ENCODE peak calls at places on chromosomes 4 and X, in ten cellular contexts. P, O, L, Y, X, N, G, T, E and W are unnamed samples.

GRCh38 chr4:81747242-81747930 is 275.7 kb upstream of the RASGEF1B start:
- DNase-seq in Y (no peak), E (no peak), X (no peak), O (no peak), L (no peak), P (no peak), N (no peak), T (no peak), G (no peak), W (no peak)

GRCh38 chr4:176198316-176198903 is 3.0 kb upstream of the SPATA4 start:
- DNase-seq in Y (no peak), G (no peak), X (no peak), T (no peak), L (no peak), E (peak), O (no peak), P (no peak), N (no peak), W (no peak)

GRCh38 chr4:96472103-96472867 is 632.4 kb downstream of the PDHA2 start:
- DNase-seq in P (no peak), N (no peak), O (no peak), T (no peak), L (no peak), Y (no peak), X (no peak), E (no peak), G (no peak), W (no peak)

GRCh38 chrX:140432328-140433025 is 72.4 kb downstream of the SOX3 start:
- DNase-seq in L (no peak), N (no peak), E (no peak), P (no peak), G (no peak), T (peak), Y (no peak), X (no peak), O (peak), W (no peak)

GRCh38 chr4:141131738-141132688 is 1.3 kb downstream of the RNF150 start:
- DNase-seq in O (peak), N (peak), L (no peak), T (peak), E (no peak), P (peak), X (no peak), Y (peak), G (peak), W (no peak)

GRCh38 chr4:124060261-124060918 is 652.1 kb downstream of the ANKRD50 start:
- DNase-seq in L (no peak), O (peak), X (no peak), E (no peak), T (peak), G (no peak), P (no peak), Y (no peak), N (no peak), W (peak)

GRCh38 chr4:42390622-42391355 is 6.5 kb upstream of the SHISA3 start:
- DNase-seq in O (no peak), T (no peak), P (no peak), Y (no peak), E (no peak), X (no peak), N (no peak), G (no peak), L (no peak), W (no peak)

GRCh38 chr4:74522251-74522991 is 77.5 kb downstream of the AREG start:
- DNase-seq in G (no peak), X (no peak), P (no peak), E (no peak), Y (no peak), L (no peak), N (no peak), T (peak), O (no peak), W (no peak)

GRCh38 chr4:173878701-173879100 is 348.7 kb upstream of the HAND2 start:
- DNase-seq in T (peak), E (no peak), P (no peak), O (no peak), N (no peak), X (no peak), G (no peak), L (no peak), Y (no peak), W (no peak)

GRCh38 chr4:37936889-37937498 is 23.2 kb upstream of the PTTG2 start:
- DNase-seq in T (no peak), X (no peak), G (no peak), Y (no peak), P (no peak), L (no peak), N (no peak), O (peak), E (no peak), W (peak)

GRCh38 chrX:109740076-109740809 is 7.2 kb upstream of the ACSL4 start:
- DNase-seq in O (no peak), G (no peak), E (no peak), N (no peak), Y (no peak), P (no peak), X (no peak), T (peak), L (no peak), W (no peak)

GRCh38 chrX:42567268-42567667 is 210.7 kb downstream of the PPP1R2C start:
- DNase-seq in N (no peak), O (no peak), G (no peak), L (no peak), X (no peak), Y (no peak), T (peak), P (no peak), E (no peak), W (no peak)

GRCh38 chr4:91681544-91681943 is 622.2 kb upstream of the GRID2 start:
- DNase-seq in Y (no peak), N (no peak), L (no peak), X (no peak), G (no peak), T (no peak), E (no peak), P (no peak), O (no peak), W (no peak)

GRCh38 chr4:54231419-54232150 is 2.5 kb downstream of the PDGFRA start:
- DNase-seq in O (no peak), E (no peak), T (peak), N (peak), Y (peak), G (peak), X (peak), P (peak), L (no peak), W (no peak)

GRCh38 chr4:168645933-168646768 is 149.3 kb downstream of the PALLD start:
- DNase-seq in E (no peak), L (no peak), G (no peak), Y (no peak), O (no peak), T (no peak), N (no peak), P (no peak), X (peak), W (no peak)

GRCh38 chrX:106481341-106481740 is 130.4 kb upstream of the RADX start:
- DNase-seq in G (peak), X (peak), E (peak), L (no peak), Y (peak), N (peak), O (peak), T (peak), P (peak), W (no peak)

GRCh38 chr4:124863039-124863545 is 150.6 kb upstream of the ANKRD50 start:
- DNase-seq in N (no peak), P (no peak), G (no peak), Y (no peak), X (no peak), E (no peak), T (no peak), L (no peak), O (no peak), W (no peak)

GRCh38 chr4:156949373-156949814 is 22.2 kb downstream of the PDGFC start:
- DNase-seq in N (no peak), O (no peak), T (peak), E (no peak), P (no peak), X (no peak), Y (no peak), L (no peak), G (no peak), W (no peak)

GRCh38 chr4:113499696-113500095 is 261.8 kb downstream of the CAMK2D start:
- DNase-seq in O (no peak), Y (no peak), N (peak), T (peak), E (no peak), L (no peak), P (no peak), X (no peak), G (no peak), W (no peak)

GRCh38 chrX:79081895-79082512 is 62.5 kb upstream of the GPR174 start:
- DNase-seq in P (no peak), E (peak), N (peak), X (peak), Y (no peak), T (peak), O (no peak), G (peak), L (no peak), W (no peak)

GRCh38 chr4:142656178-142656577 is 189.9 kb downstream of the INPP4B start:
- DNase-seq in T (peak), E (no peak), P (no peak), Y (peak), L (no peak), O (no peak), X (peak), G (no peak), N (no peak), W (no peak)

GRCh38 chr4:21848001-21848400 is 100.6 kb downstream of the KCNIP4 start:
- DNase-seq in X (no peak), N (no peak), L (no peak), T (no peak), E (no peak), O (no peak), Y (no peak), P (no peak), G (no peak), W (no peak)

GRCh38 chrX:48665991-48666390 is 17.6 kb upstream of the WAS start:
- DNase-seq in N (peak), Y (no peak), G (no peak), O (no peak), X (no peak), T (peak), E (no peak), P (no peak), L (no peak), W (no peak)

GRCh38 chrX:48999030-48999429 is 3.0 kb downstream of the GRIPAP1 start:
- DNase-seq in O (no peak), Y (no peak), L (no peak), N (no peak), E (no peak), X (no peak), T (no peak), G (no peak), P (no peak), W (peak)

GRCh38 chr4:54054501-54054900 is 9.9 kb downstream of the CHIC2 start:
- DNase-seq in Y (no peak), X (no peak), O (no peak), P (no peak), T (no peak), E (no peak), L (no peak), N (no peak), G (no peak), W (no peak)

GRCh38 chr4:149549911-149550310 is 265.7 kb downstream of the IQCM start:
- DNase-seq in T (no peak), G (no peak), O (no peak), P (no peak), L (no peak), N (no peak), X (no peak), E (peak), Y (no peak), W (no peak)

GRCh38 chr4:13368262-13368661 is 115.9 kb downstream of the RAB28 start:
- DNase-seq in Y (no peak), P (no peak), N (no peak), T (no peak), L (no peak), O (no peak), X (no peak), E (no peak), G (no peak), W (no peak)

GRCh38 chrX:40966204-40966820 is 118.9 kb upstream of the USP9X start:
- DNase-seq in L (no peak), P (no peak), O (no peak), N (no peak), G (no peak), T (no peak), Y (no peak), E (no peak), X (no peak), W (no peak)

GRCh38 chr4:3709061-3709845 is 56.9 kb upstream of the ADRA2C start:
- DNase-seq in E (no peak), O (no peak), T (no peak), G (no peak), X (no peak), Y (no peak), N (no peak), P (no peak), L (no peak), W (no peak)

GRCh38 chr4:23972805-23973204 is 83.0 kb upstream of the PPARGC1A start:
- DNase-seq in P (no peak), N (no peak), O (no peak), Y (no peak), G (no peak), T (no peak), L (no peak), X (no peak), E (no peak), W (no peak)

GRCh38 chr4:17230727-17231126 is 281.2 kb downstream of the QDPR start:
- DNase-seq in Y (no peak), N (no peak), G (no peak), X (no peak), T (peak), P (no peak), L (no peak), E (no peak), O (no peak), W (no peak)

GRCh38 chr4:90121961-90122748 is 5.0 kb upstream of the CCSER1 start:
- DNase-seq in G (no peak), T (no peak), Y (no peak), E (no peak), P (no peak), O (no peak), L (no peak), N (no peak), X (no peak), W (no peak)